ENCODE peak calls at places on chromosome 19, in nine cellular contexts. One of them, this sample, is unnamed.

GRCh38 chr19:31890230-31890629 is 455.2 kb upstream of the ZNF507 start:
- DNase-seq in astrocyte: no peak
- DNase-seq in GM23248: no peak
- DNase-seq in neural progenitor cell: peak; percentile 20
- DNase-seq in fibroblast of lung: no peak
- DNase-seq in GM12878: no peak
- DNase-seq in PC-3: no peak
- DNase-seq in IMR-90: no peak
- DNase-seq in SK-N-SH: no peak
- DNase-seq in this sample: peak; percentile 66

GRCh38 chr19:6800991-6801396 is 28.5 kb downstream of the VAV1 start:
- DNase-seq in GM23248: peak; percentile 86
- DNase-seq in PC-3: peak; percentile 99
- DNase-seq in astrocyte: peak; percentile 84
- DNase-seq in IMR-90: peak; percentile 38
- DNase-seq in GM12878: no peak
- DNase-seq in fibroblast of lung: peak; percentile 89
- DNase-seq in neural progenitor cell: no peak
- DNase-seq in SK-N-SH: no peak
- DNase-seq in this sample: no peak

GRCh38 chr19:45499196-45500180 is 1.2 kb downstream of the PPM1N start:
- DNase-seq in neural progenitor cell: peak; percentile 86
- DNase-seq in SK-N-SH: peak; percentile 62
- DNase-seq in IMR-90: no peak
- DNase-seq in astrocyte: no peak
- DNase-seq in GM23248: peak; percentile 57
- DNase-seq in GM12878: no peak
- DNase-seq in fibroblast of lung: no peak
- DNase-seq in PC-3: peak; percentile 42
- DNase-seq in this sample: peak; percentile 98

GRCh38 chr19:15463865-15464371 is 426 bp downstream of the RASAL3 start:
- DNase-seq in SK-N-SH: no peak
- DNase-seq in fibroblast of lung: no peak
- DNase-seq in GM12878: no peak
- DNase-seq in IMR-90: no peak
- DNase-seq in astrocyte: no peak
- DNase-seq in PC-3: no peak
- DNase-seq in neural progenitor cell: no peak
- DNase-seq in GM23248: no peak
- DNase-seq in this sample: peak; percentile 70

GRCh38 chr19:14978377-14978776 is 1.3 kb downstream of the SLC1A6 start:
- DNase-seq in GM23248: no peak
- DNase-seq in IMR-90: no peak
- DNase-seq in astrocyte: no peak
- DNase-seq in fibroblast of lung: no peak
- DNase-seq in GM12878: no peak
- DNase-seq in PC-3: no peak
- DNase-seq in SK-N-SH: no peak
- DNase-seq in neural progenitor cell: no peak
- DNase-seq in this sample: no peak

GRCh38 chr19:5536337-5536894 is 31.3 kb downstream of the TINCR start:
- DNase-seq in GM23248: peak; percentile 65
- DNase-seq in astrocyte: peak; percentile 54
- DNase-seq in neural progenitor cell: peak; percentile 97
- DNase-seq in fibroblast of lung: peak; percentile 72
- DNase-seq in SK-N-SH: peak; percentile 83
- DNase-seq in IMR-90: peak; percentile 33
- DNase-seq in GM12878: no peak
- DNase-seq in PC-3: peak; percentile 48
- DNase-seq in this sample: peak; percentile 97

GRCh38 chr19:47438793-47439220 is 19.5 kb upstream of the MEIS3 start:
- DNase-seq in fibroblast of lung: no peak
- DNase-seq in GM12878: no peak
- DNase-seq in astrocyte: no peak
- DNase-seq in SK-N-SH: no peak
- DNase-seq in neural progenitor cell: no peak
- DNase-seq in PC-3: peak; percentile 37
- DNase-seq in GM23248: peak; percentile 20
- DNase-seq in IMR-90: no peak
- DNase-seq in this sample: peak; percentile 82

GRCh38 chr19:54707932-54708331 is 16.3 kb upstream of the KIR3DL3 start:
- DNase-seq in astrocyte: no peak
- DNase-seq in PC-3: no peak
- DNase-seq in neural progenitor cell: no peak
- DNase-seq in GM23248: no peak
- DNase-seq in fibroblast of lung: no peak
- DNase-seq in IMR-90: no peak
- DNase-seq in SK-N-SH: no peak
- DNase-seq in GM12878: no peak
- DNase-seq in this sample: no peak

GRCh38 chr19:13019330-13019729 is 24.1 kb downstream of the NFIX start:
- DNase-seq in GM12878: no peak
- DNase-seq in PC-3: no peak
- DNase-seq in SK-N-SH: no peak
- DNase-seq in IMR-90: no peak
- DNase-seq in neural progenitor cell: no peak
- DNase-seq in fibroblast of lung: no peak
- DNase-seq in GM23248: no peak
- DNase-seq in astrocyte: no peak
- DNase-seq in this sample: no peak

GRCh38 chr19:13016245-13016627 is 21.0 kb downstream of the NFIX start:
- DNase-seq in neural progenitor cell: no peak
- DNase-seq in astrocyte: no peak
- DNase-seq in fibroblast of lung: no peak
- DNase-seq in PC-3: peak; percentile 39
- DNase-seq in GM23248: no peak
- DNase-seq in SK-N-SH: no peak
- DNase-seq in IMR-90: no peak
- DNase-seq in GM12878: no peak
- DNase-seq in this sample: no peak

GRCh38 chr19:13018037-13018914 is 23.0 kb downstream of the NFIX start:
- DNase-seq in GM12878: no peak
- DNase-seq in fibroblast of lung: peak; percentile 80
- DNase-seq in IMR-90: peak; percentile 35
- DNase-seq in PC-3: peak; percentile 58
- DNase-seq in neural progenitor cell: peak; percentile 64
- DNase-seq in astrocyte: peak; percentile 72
- DNase-seq in SK-N-SH: peak; percentile 89
- DNase-seq in GM23248: peak; percentile 77
- DNase-seq in this sample: peak; percentile 68

GRCh38 chr19:13016628-13017305 is 21.5 kb downstream of the NFIX start:
- DNase-seq in astrocyte: no peak
- DNase-seq in neural progenitor cell: peak; percentile 75
- DNase-seq in GM12878: no peak
- DNase-seq in GM23248: peak; percentile 66
- DNase-seq in SK-N-SH: no peak
- DNase-seq in fibroblast of lung: no peak
- DNase-seq in IMR-90: no peak
- DNase-seq in PC-3: peak; percentile 42
- DNase-seq in this sample: peak; percentile 63

GRCh38 chr19:13017306-13018036 is 22.2 kb downstream of the NFIX start:
- DNase-seq in IMR-90: no peak
- DNase-seq in GM23248: peak; percentile 58
- DNase-seq in PC-3: peak; percentile 70
- DNase-seq in astrocyte: no peak
- DNase-seq in GM12878: no peak
- DNase-seq in neural progenitor cell: no peak
- DNase-seq in fibroblast of lung: no peak
- DNase-seq in SK-N-SH: no peak
- DNase-seq in this sample: peak; percentile 74
- H3K4me1 ChIP-seq in IMR-90: peaks cover 51% of the 10 kb centered on the region
- H3K4me1 ChIP-seq in GM23248: peaks cover 79% of the 10 kb centered on the region
- H3K4me1 ChIP-seq in PC-3: peaks cover 82% of the 10 kb centered on the region
- H3K4me1 ChIP-seq in astrocyte: peaks cover 91% of the 10 kb centered on the region
- H3K4me1 ChIP-seq in GM12878: peaks cover 12% of the 10 kb centered on the region
- H3K4me1 ChIP-seq in neural progenitor cell: peaks cover 24% of the 10 kb centered on the region
- H3K4me1 ChIP-seq in fibroblast of lung: peaks cover 38% of the 10 kb centered on the region
- H3K4me1 ChIP-seq in SK-N-SH: peaks cover 25% of the 10 kb centered on the region
- H3K4me1 ChIP-seq in this sample: peaks cover 11% of the 10 kb centered on the region

GRCh38 chr19:1621574-1621973 is 16.3 kb upstream of the UQCR11 start:
- DNase-seq in astrocyte: no peak
- DNase-seq in GM23248: no peak
- DNase-seq in PC-3: no peak
- DNase-seq in fibroblast of lung: no peak
- DNase-seq in GM12878: no peak
- DNase-seq in IMR-90: no peak
- DNase-seq in SK-N-SH: no peak
- DNase-seq in neural progenitor cell: no peak
- DNase-seq in this sample: no peak
- H3K9ac ChIP-seq in astrocyte: no peak overlapping the region
- H3K9ac ChIP-seq in GM23248: no peak overlapping the region
- H3K9ac ChIP-seq in PC-3: no peak overlapping the region
- H3K9ac ChIP-seq in fibroblast of lung: no peak overlapping the region
- H3K9ac ChIP-seq in GM12878: no peak overlapping the region
- H3K9ac ChIP-seq in IMR-90: no peak overlapping the region
- H3K9ac ChIP-seq in SK-N-SH: no peak overlapping the region
- H3K9ac ChIP-seq in neural progenitor cell: no peak overlapping the region
- H3K9ac ChIP-seq in this sample: no peak overlapping the region

GRCh38 chr19:2249010-2249866 is at the start of gene AMH:
- DNase-seq in fibroblast of lung: no peak
- DNase-seq in PC-3: no peak
- DNase-seq in GM12878: no peak
- DNase-seq in IMR-90: no peak
- DNase-seq in neural progenitor cell: no peak
- DNase-seq in SK-N-SH: peak; percentile 33
- DNase-seq in astrocyte: no peak
- DNase-seq in GM23248: no peak
- DNase-seq in this sample: peak; percentile 58
- H3K27me3 ChIP-seq in fibroblast of lung: peaks cover 38% of the 10 kb centered on the region
- H3K27me3 ChIP-seq in PC-3: no peaks in the 10 kb centered on the region
- H3K27me3 ChIP-seq in GM12878: peaks cover 19% of the 10 kb centered on the region
- H3K27me3 ChIP-seq in IMR-90: peaks cover 36% of the 10 kb centered on the region
- H3K27me3 ChIP-seq in neural progenitor cell: peaks cover 19% of the 10 kb centered on the region
- H3K27me3 ChIP-seq in SK-N-SH: no peaks in the 10 kb centered on the region
- H3K27me3 ChIP-seq in astrocyte: peaks cover 22% of the 10 kb centered on the region
- H3K27me3 ChIP-seq in GM23248: peaks cover 26% of the 10 kb centered on the region
- H3K27me3 ChIP-seq in this sample: peaks cover 16% of the 10 kb centered on the region

GRCh38 chr19:58558066-58558622 is at the start of gene UBE2M:
- DNase-seq in GM23248: peak; percentile 77
- DNase-seq in astrocyte: peak; percentile 31
- DNase-seq in neural progenitor cell: no peak
- DNase-seq in PC-3: no peak
- DNase-seq in IMR-90: no peak
- DNase-seq in SK-N-SH: no peak
- DNase-seq in GM12878: no peak
- DNase-seq in fibroblast of lung: peak; percentile 51
- DNase-seq in this sample: peak; percentile 88
- H3K4me1 ChIP-seq in GM23248: peaks cover 30% of the 10 kb centered on the region
- H3K4me1 ChIP-seq in astrocyte: peaks cover 46% of the 10 kb centered on the region
- H3K4me1 ChIP-seq in neural progenitor cell: peaks cover 23% of the 10 kb centered on the region
- H3K4me1 ChIP-seq in PC-3: peaks cover 57% of the 10 kb centered on the region
- H3K4me1 ChIP-seq in IMR-90: peaks cover 32% of the 10 kb centered on the region
- H3K4me1 ChIP-seq in SK-N-SH: peaks cover 24% of the 10 kb centered on the region
- H3K4me1 ChIP-seq in GM12878: peaks cover 47% of the 10 kb centered on the region
- H3K4me1 ChIP-seq in fibroblast of lung: peaks cover 20% of the 10 kb centered on the region
- H3K4me1 ChIP-seq in this sample: no peaks in the 10 kb centered on the region

DNA sequence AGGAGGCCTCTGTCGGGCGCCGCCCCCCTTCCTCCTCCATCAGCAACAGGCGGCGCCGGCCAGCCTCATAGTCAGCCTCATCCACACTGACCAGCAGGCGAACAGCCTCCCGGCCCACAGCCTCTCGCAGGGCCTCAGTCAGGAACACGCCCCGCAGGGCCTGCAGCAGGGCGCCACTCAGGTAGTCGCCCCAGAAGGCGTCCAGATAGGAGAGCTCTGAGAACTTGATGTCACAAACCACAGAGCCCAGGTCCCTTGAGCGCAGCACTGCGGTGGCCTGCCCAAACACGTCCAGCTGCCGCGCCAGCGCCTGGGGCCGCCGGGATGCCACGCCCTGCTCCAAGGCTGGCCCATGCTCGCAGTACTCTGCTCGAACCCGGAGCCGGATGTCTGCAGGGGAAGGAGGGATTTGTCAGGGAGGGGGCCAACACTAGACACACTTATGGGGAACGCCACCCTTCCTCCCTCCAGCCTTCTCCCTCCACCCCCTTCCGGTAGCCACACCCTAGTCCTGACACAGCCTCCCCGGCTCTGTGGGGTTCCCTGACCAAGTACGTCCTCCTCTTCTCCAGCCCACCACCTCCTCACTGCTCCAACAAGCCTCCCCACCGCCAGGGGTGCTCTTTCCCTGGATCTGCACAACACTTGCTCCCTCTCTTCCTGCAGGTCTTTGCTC is 17.9 kb downstream of the DEDD2 start:
- DNase-seq in SK-N-SH: no peak
- DNase-seq in GM12878: peak; percentile 68
- DNase-seq in astrocyte: no peak
- DNase-seq in IMR-90: no peak
- DNase-seq in GM23248: no peak
- DNase-seq in PC-3: no peak
- DNase-seq in neural progenitor cell: no peak
- DNase-seq in fibroblast of lung: no peak
- DNase-seq in this sample: peak; percentile 86
- H3K9ac ChIP-seq in SK-N-SH: no peak overlapping the region
- H3K9ac ChIP-seq in GM12878: peak overlapping the region; percentile 57
- H3K9ac ChIP-seq in astrocyte: no peak overlapping the region
- H3K9ac ChIP-seq in IMR-90: no peak overlapping the region
- H3K9ac ChIP-seq in GM23248: no peak overlapping the region
- H3K9ac ChIP-seq in PC-3: no peak overlapping the region
- H3K9ac ChIP-seq in neural progenitor cell: no peak overlapping the region
- H3K9ac ChIP-seq in fibroblast of lung: no peak overlapping the region
- H3K9ac ChIP-seq in this sample: no peak overlapping the region

DNA sequence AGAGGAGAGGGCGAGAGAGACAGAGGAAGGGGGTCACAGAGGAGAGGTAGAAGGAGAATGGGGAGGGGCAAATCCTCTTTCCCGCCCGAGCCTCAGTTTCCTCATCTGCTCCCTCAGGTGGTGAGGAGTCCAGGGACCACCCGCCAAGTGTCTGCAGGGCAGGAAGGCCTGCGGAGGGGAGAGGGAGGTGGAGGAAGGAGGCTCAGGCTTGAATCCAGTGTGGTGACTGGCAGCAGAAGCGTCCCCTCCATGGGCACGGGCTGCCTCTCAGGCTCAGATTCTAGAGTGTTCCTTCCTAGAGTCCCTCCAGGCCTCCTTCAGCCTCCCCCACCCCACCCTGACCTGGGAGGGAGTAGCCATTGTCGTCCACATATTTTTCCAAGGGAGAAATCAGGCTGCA is 16.5 kb upstream of the GARIN5A start:
- DNase-seq in GM23248: no peak
- DNase-seq in PC-3: no peak
- DNase-seq in astrocyte: no peak
- DNase-seq in neural progenitor cell: no peak
- DNase-seq in SK-N-SH: no peak
- DNase-seq in GM12878: no peak
- DNase-seq in IMR-90: no peak
- DNase-seq in fibroblast of lung: no peak
- DNase-seq in this sample: no peak
- H3K27me3 ChIP-seq in GM23248: peaks cover 4% of the 10 kb centered on the region
- H3K27me3 ChIP-seq in PC-3: no peaks in the 10 kb centered on the region
- H3K27me3 ChIP-seq in astrocyte: peaks cover 13% of the 10 kb centered on the region
- H3K27me3 ChIP-seq in neural progenitor cell: peaks cover 87% of the 10 kb centered on the region
- H3K27me3 ChIP-seq in SK-N-SH: peaks cover 5% of the 10 kb centered on the region
- H3K27me3 ChIP-seq in GM12878: no peaks in the 10 kb centered on the region
- H3K27me3 ChIP-seq in IMR-90: peaks cover 49% of the 10 kb centered on the region
- H3K27me3 ChIP-seq in fibroblast of lung: peaks cover 25% of the 10 kb centered on the region
- H3K27me3 ChIP-seq in this sample: peaks cover 35% of the 10 kb centered on the region

This sample was measured in endodermal cell.